ENCODE peak calls at places on chromosomes 13 and 19, in five cellular contexts. One of them, this sample, is unnamed.

GRCh38 chr19:4301590-4302237 is 475 bp downstream of the TMIGD2 start:
- DNase-seq in lower leg skin: no peak
- DNase-seq in adrenal gland: no peak
- DNase-seq in upper lobe of left lung: no peak
- DNase-seq in keratinocyte: no peak
- DNase-seq in this sample: no peak

GRCh38 chr19:1237754-1238372 is at the start of gene CBARP:
- DNase-seq in adrenal gland: no peak
- DNase-seq in keratinocyte: no peak
- DNase-seq in upper lobe of left lung: no peak
- DNase-seq in lower leg skin: no peak
- DNase-seq in this sample: no peak

GRCh38 chr19:20513179-20513934 is 52.2 kb downstream of the ZNF737 start:
- DNase-seq in adrenal gland: no peak
- DNase-seq in lower leg skin: no peak
- DNase-seq in upper lobe of left lung: peak
- DNase-seq in keratinocyte: no peak
- DNase-seq in this sample: no peak

GRCh38 chr13:51255556-51255955 is 33.4 kb downstream of the FAM124A start:
- DNase-seq in lower leg skin: no peak
- DNase-seq in adrenal gland: no peak
- DNase-seq in upper lobe of left lung: no peak
- DNase-seq in keratinocyte: no peak
- DNase-seq in this sample: no peak

GRCh38 chr13:93293716-93294115 is 67.1 kb downstream of the GPC6 start:
- DNase-seq in keratinocyte: no peak
- DNase-seq in upper lobe of left lung: no peak
- DNase-seq in lower leg skin: no peak
- DNase-seq in adrenal gland: no peak
- DNase-seq in this sample: no peak

GRCh38 chr19:40347476-40348124 is 597 bp downstream of the C19orf47 start:
- DNase-seq in upper lobe of left lung: no peak
- DNase-seq in adrenal gland: no peak
- DNase-seq in lower leg skin: no peak
- DNase-seq in keratinocyte: no peak
- DNase-seq in this sample: no peak

GRCh38 chr19:10655457-10656312 is 1.5 kb downstream of the ILF3 start:
- DNase-seq in adrenal gland: peak
- DNase-seq in lower leg skin: no peak
- DNase-seq in upper lobe of left lung: no peak
- DNase-seq in keratinocyte: no peak
- DNase-seq in this sample: no peak

GRCh38 chr13:34420975-34421719 is 520.9 kb upstream of the NBEA start:
- DNase-seq in upper lobe of left lung: no peak
- DNase-seq in adrenal gland: no peak
- DNase-seq in keratinocyte: peak
- DNase-seq in lower leg skin: no peak
- DNase-seq in this sample: no peak

GRCh38 chr13:34833562-34834182 is 108.4 kb upstream of the NBEA start:
- DNase-seq in keratinocyte: no peak
- DNase-seq in upper lobe of left lung: no peak
- DNase-seq in lower leg skin: no peak
- DNase-seq in adrenal gland: no peak
- DNase-seq in this sample: no peak

GRCh38 chr19:1453525-1454371 is 3.8 kb downstream of the APC2 start:
- DNase-seq in upper lobe of left lung: no peak
- DNase-seq in keratinocyte: no peak
- DNase-seq in lower leg skin: no peak
- DNase-seq in adrenal gland: no peak
- DNase-seq in this sample: no peak

GRCh38 chr13:32224916-32225315 is 90.2 kb downstream of the ZAR1L start:
- DNase-seq in upper lobe of left lung: no peak
- DNase-seq in keratinocyte: no peak
- DNase-seq in lower leg skin: no peak
- DNase-seq in adrenal gland: no peak
- DNase-seq in this sample: no peak

GRCh38 chr13:48579167-48579918 is 46.5 kb upstream of the RCBTB2 start:
- DNase-seq in keratinocyte: no peak
- DNase-seq in adrenal gland: peak
- DNase-seq in lower leg skin: no peak
- DNase-seq in upper lobe of left lung: no peak
- DNase-seq in this sample: no peak

GRCh38 chr13:69595181-69595580 is 512.4 kb upstream of the ATXN8OS start:
- DNase-seq in lower leg skin: no peak
- DNase-seq in upper lobe of left lung: no peak
- DNase-seq in adrenal gland: no peak
- DNase-seq in keratinocyte: no peak
- DNase-seq in this sample: no peak

GRCh38 chr19:31510635-31511034 is 161.4 kb upstream of the TSHZ3 start:
- DNase-seq in lower leg skin: peak
- DNase-seq in keratinocyte: no peak
- DNase-seq in adrenal gland: no peak
- DNase-seq in upper lobe of left lung: no peak
- DNase-seq in this sample: peak

GRCh38 chr13:74128171-74128767 is 5.9 kb downstream of the KLF12 start:
- DNase-seq in keratinocyte: no peak
- DNase-seq in lower leg skin: no peak
- DNase-seq in upper lobe of left lung: no peak
- DNase-seq in adrenal gland: no peak
- DNase-seq in this sample: no peak

GRCh38 chr13:81275666-81276258 is 934.8 kb upstream of the SPRY2 start:
- DNase-seq in adrenal gland: no peak
- DNase-seq in upper lobe of left lung: no peak
- DNase-seq in lower leg skin: no peak
- DNase-seq in keratinocyte: no peak
- DNase-seq in this sample: no peak

GRCh38 chr13:49669735-49670309 is 21.5 kb downstream of the EBPL start:
- DNase-seq in keratinocyte: no peak
- DNase-seq in upper lobe of left lung: peak
- DNase-seq in lower leg skin: no peak
- DNase-seq in adrenal gland: peak
- DNase-seq in this sample: no peak

GRCh38 chr13:102642475-102642874 is 45.7 kb downstream of the TPP2 start:
- DNase-seq in upper lobe of left lung: peak
- DNase-seq in adrenal gland: peak
- DNase-seq in keratinocyte: no peak
- DNase-seq in lower leg skin: peak
- DNase-seq in this sample: no peak

GRCh38 chr19:39558623-39559117 is 18.7 kb upstream of the EID2 start:
- DNase-seq in keratinocyte: no peak
- DNase-seq in lower leg skin: no peak
- DNase-seq in upper lobe of left lung: no peak
- DNase-seq in adrenal gland: no peak
- DNase-seq in this sample: no peak

GRCh38 chr19:5150902-5151741 is 182.2 kb downstream of the KDM4B start:
- DNase-seq in keratinocyte: no peak
- DNase-seq in lower leg skin: peak
- DNase-seq in upper lobe of left lung: no peak
- DNase-seq in adrenal gland: no peak
- DNase-seq in this sample: no peak

GRCh38 chr19:14147797-14148605 is 11.6 kb upstream of the ASF1B start:
- DNase-seq in lower leg skin: peak
- DNase-seq in adrenal gland: peak
- DNase-seq in keratinocyte: no peak
- DNase-seq in upper lobe of left lung: peak
- DNase-seq in this sample: no peak

GRCh38 chr13:20395061-20395916 is 130.4 kb downstream of the CRYL1 start:
- DNase-seq in lower leg skin: peak
- DNase-seq in keratinocyte: no peak
- DNase-seq in upper lobe of left lung: no peak
- DNase-seq in adrenal gland: peak
- DNase-seq in this sample: peak

GRCh38 chr19:8445488-8446001 is 770 bp downstream of the HNRNPM start:
- DNase-seq in keratinocyte: no peak
- DNase-seq in lower leg skin: peak
- DNase-seq in adrenal gland: peak
- DNase-seq in upper lobe of left lung: peak
- DNase-seq in this sample: no peak

GRCh38 chr13:25117312-25117711 is 21.4 kb downstream of the PABPC3 start:
- DNase-seq in adrenal gland: no peak
- DNase-seq in upper lobe of left lung: no peak
- DNase-seq in keratinocyte: no peak
- DNase-seq in lower leg skin: no peak
- DNase-seq in this sample: no peak

GRCh38 chr19:18225702-18226468 is at the start of gene PDE4C:
- DNase-seq in lower leg skin: no peak
- DNase-seq in adrenal gland: no peak
- DNase-seq in upper lobe of left lung: no peak
- DNase-seq in keratinocyte: no peak
- DNase-seq in this sample: no peak

GRCh38 chr13:80115616-80116015 is 225.3 kb downstream of the SPRY2 start:
- DNase-seq in keratinocyte: no peak
- DNase-seq in upper lobe of left lung: no peak
- DNase-seq in lower leg skin: no peak
- DNase-seq in adrenal gland: no peak
- DNase-seq in this sample: no peak

GRCh38 chr13:34587586-34587985 is 354.5 kb upstream of the NBEA start:
- DNase-seq in lower leg skin: no peak
- DNase-seq in adrenal gland: no peak
- DNase-seq in upper lobe of left lung: no peak
- DNase-seq in keratinocyte: no peak
- DNase-seq in this sample: no peak

GRCh38 chr19:13847033-13847899 is 29.7 kb upstream of the NANOS3 start:
- DNase-seq in upper lobe of left lung: peak
- DNase-seq in adrenal gland: peak
- DNase-seq in lower leg skin: peak
- DNase-seq in keratinocyte: no peak
- DNase-seq in this sample: peak

GRCh38 chr19:20279516-20279915 is 112.5 kb downstream of the ZNF486 start:
- DNase-seq in adrenal gland: no peak
- DNase-seq in lower leg skin: no peak
- DNase-seq in upper lobe of left lung: no peak
- DNase-seq in keratinocyte: no peak
- DNase-seq in this sample: no peak

GRCh38 chr13:48159436-48160225 is 64.7 kb upstream of the MED4 start:
- DNase-seq in lower leg skin: no peak
- DNase-seq in keratinocyte: no peak
- DNase-seq in adrenal gland: no peak
- DNase-seq in upper lobe of left lung: no peak
- DNase-seq in this sample: no peak

GRCh38 chr13:72696590-72696989 is 30.8 kb downstream of the MZT1 start:
- DNase-seq in upper lobe of left lung: no peak
- DNase-seq in keratinocyte: no peak
- DNase-seq in adrenal gland: no peak
- DNase-seq in lower leg skin: no peak
- DNase-seq in this sample: no peak
- TF ChIP-seq CTCF in upper lobe of left lung: no peak
- TF ChIP-seq CTCF in keratinocyte: no peak
- TF ChIP-seq CTCF in adrenal gland: no peak
- TF ChIP-seq CTCF in lower leg skin: no peak
- TF ChIP-seq CTCF in this sample: peak

GRCh38 chr13:111328803-111329410 is 8.5 kb downstream of the TEX29 start:
- DNase-seq in adrenal gland: no peak
- DNase-seq in lower leg skin: peak
- DNase-seq in keratinocyte: no peak
- DNase-seq in upper lobe of left lung: no peak
- DNase-seq in this sample: peak
- TF ChIP-seq CTCF in adrenal gland: no peak
- TF ChIP-seq CTCF in lower leg skin: no peak
- TF ChIP-seq CTCF in keratinocyte: no peak
- TF ChIP-seq CTCF in upper lobe of left lung: no peak
- TF ChIP-seq CTCF in this sample: no peak

DNA sequence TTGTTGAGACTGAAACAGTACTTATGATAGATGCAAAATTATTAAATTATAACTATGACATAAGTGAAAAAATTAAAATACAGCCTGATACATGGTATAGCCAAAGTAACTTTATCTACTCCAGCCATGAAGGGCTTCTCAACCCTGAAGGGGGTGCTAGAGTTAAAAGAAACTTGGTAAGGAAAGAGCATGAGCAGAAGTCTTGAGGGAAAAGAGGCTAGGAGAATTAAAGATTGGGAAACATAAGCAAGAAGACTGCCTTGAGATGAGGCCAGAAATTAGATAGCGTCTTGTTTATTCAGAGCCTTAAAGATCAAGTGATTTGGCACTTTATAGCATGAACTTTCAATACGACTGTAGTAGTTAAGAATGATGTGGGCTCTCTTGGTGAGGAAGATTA is 385.5 kb upstream of the PRR20A start:
- DNase-seq in lower leg skin: no peak
- DNase-seq in keratinocyte: no peak
- DNase-seq in upper lobe of left lung: no peak
- DNase-seq in adrenal gland: no peak
- DNase-seq in this sample: no peak
- TF ChIP-seq CTCF in lower leg skin: no peak
- TF ChIP-seq CTCF in keratinocyte: no peak
- TF ChIP-seq CTCF in upper lobe of left lung: no peak
- TF ChIP-seq CTCF in adrenal gland: no peak
- TF ChIP-seq CTCF in this sample: no peak

GRCh38 chr19:2458054-2458453 is 1.3 kb upstream of the LMNB2 start:
- DNase-seq in upper lobe of left lung: no peak
- DNase-seq in lower leg skin: no peak
- DNase-seq in adrenal gland: no peak
- DNase-seq in keratinocyte: no peak
- DNase-seq in this sample: no peak

GRCh38 chr19:2462635-2463421 is 6.1 kb upstream of the LMNB2 start:
- DNase-seq in lower leg skin: peak
- DNase-seq in keratinocyte: peak
- DNase-seq in adrenal gland: peak
- DNase-seq in upper lobe of left lung: peak
- DNase-seq in this sample: peak

GRCh38 chr19:2464389-2464788 is 7.6 kb upstream of the LMNB2 start:
- DNase-seq in adrenal gland: no peak
- DNase-seq in lower leg skin: no peak
- DNase-seq in keratinocyte: no peak
- DNase-seq in upper lobe of left lung: no peak
- DNase-seq in this sample: no peak

GRCh38 chr19:2460245-2460644 is 3.5 kb upstream of the LMNB2 start:
- DNase-seq in upper lobe of left lung: no peak
- DNase-seq in lower leg skin: no peak
- DNase-seq in adrenal gland: no peak
- DNase-seq in keratinocyte: no peak
- DNase-seq in this sample: no peak

DNA sequence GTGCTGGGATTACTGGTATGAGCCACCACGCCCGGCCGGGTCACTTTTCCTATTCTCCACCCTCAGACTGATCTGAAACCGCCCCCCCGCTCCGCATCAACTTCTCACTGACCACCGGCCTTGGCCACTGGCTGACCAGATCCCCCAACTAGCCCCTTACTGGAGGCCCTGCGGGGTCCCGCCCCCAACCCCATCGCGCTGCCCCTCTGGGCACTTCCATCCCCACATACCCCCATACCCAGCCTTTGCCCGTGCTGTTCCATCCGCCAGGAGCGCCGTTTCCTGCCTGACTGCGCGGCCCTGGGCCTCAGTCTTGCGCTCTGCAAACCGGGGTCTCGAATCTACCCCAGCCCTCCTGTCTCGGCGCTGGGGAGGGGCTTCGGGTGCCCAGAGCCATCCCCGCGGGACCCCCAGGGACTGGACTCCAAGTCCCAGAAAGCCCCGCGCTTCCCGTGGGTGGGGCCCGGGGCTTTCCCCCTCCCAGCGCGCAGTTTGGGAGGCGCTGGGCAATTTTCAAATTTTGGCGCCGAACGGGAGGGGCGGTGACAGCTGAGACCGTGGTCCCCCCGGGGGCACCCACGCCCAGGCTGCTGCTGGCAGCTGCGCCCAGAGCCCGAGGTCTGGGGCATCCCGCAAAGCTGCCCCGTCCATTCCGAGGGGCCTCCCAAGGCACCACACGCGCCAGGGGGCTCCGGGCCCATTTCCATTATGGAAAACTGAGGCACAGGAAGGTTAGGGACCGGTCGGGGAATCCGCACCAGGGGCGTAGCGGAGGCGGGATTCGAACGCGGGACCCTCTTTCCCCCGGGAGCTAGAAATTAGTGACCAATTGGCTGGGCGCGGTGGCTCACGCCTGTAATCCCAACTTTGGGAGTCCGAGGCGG is 5.2 kb upstream of the LMNB2 start:
- DNase-seq in lower leg skin: peak
- DNase-seq in upper lobe of left lung: peak
- DNase-seq in adrenal gland: peak
- DNase-seq in keratinocyte: no peak
- DNase-seq in this sample: peak
- TF ChIP-seq CTCF in lower leg skin: no peak
- TF ChIP-seq CTCF in upper lobe of left lung: peak
- TF ChIP-seq CTCF in adrenal gland: no peak
- TF ChIP-seq CTCF in keratinocyte: peak
- TF ChIP-seq CTCF in this sample: peak

This sample was measured in osteocyte.